ENCODE peak calls at places on chromosomes 11 and 22, in four cellular contexts. I is K562, X is WTC11, K is HepG2. A is an unnamed sample.

GRCh38 chr22:48258108-48258705 is 1495.8 kb downstream of the TBC1D22A start:
- DNase-seq in K (no peak), I (no peak), X (no peak), A (no peak)

GRCh38 chr11:84853841-84854497 is 773.2 kb downstream of the DLG2 start:
- DNase-seq in I (no peak), X (no peak), K (no peak), A (no peak)

GRCh38 chr11:128532016-128532570 is 55.3 kb downstream of the ETS1 start:
- DNase-seq in X (no peak), K (no peak), I (no peak), A (no peak)

GRCh38 chr11:129237880-129238638 is 45.9 kb upstream of the ARHGAP32 start:
- DNase-seq in I (no peak), K (no peak), X (no peak), A (no peak)

GRCh38 chr11:64224151-64224890 is 1.7 kb downstream of the TRPT1 start:
- DNase-seq in K (no peak), X (no peak), I (no peak), A (no peak)

GRCh38 chr11:112012877-112013276 is 12.3 kb upstream of the DLAT start:
- DNase-seq in I (no peak), X (no peak), K (peak), A (no peak)

GRCh38 chr11:94767292-94767690 is 865 bp upstream of the AMOTL1 start:
- DNase-seq in I (no peak), X (no peak), K (no peak), A (no peak)

GRCh38 chr11:77661670-77662069 is 24.1 kb upstream of the CLNS1A start:
- DNase-seq in K (no peak), X (no peak), I (no peak), A (no peak)

GRCh38 chr22:27377901-27378300 is 423.7 kb downstream of the MN1 start:
- DNase-seq in K (no peak), X (no peak), I (no peak), A (no peak)

GRCh38 chr11:121615506-121615905 is 162.7 kb upstream of the SORL1-AS1 start:
- DNase-seq in K (no peak), I (no peak), X (no peak), A (no peak)

GRCh38 chr11:65606876-65607613 is 7.0 kb downstream of the MAP3K11 start:
- DNase-seq in I (peak), X (peak), K (no peak), A (no peak)

GRCh38 chr11:27100534-27100933 is 59.9 kb downstream of the BBOX1 start:
- DNase-seq in K (no peak), X (no peak), I (no peak), A (no peak)

GRCh38 chr11:41053894-41054293 is 405.6 kb downstream of the LRRC4C start:
- DNase-seq in K (no peak), X (no peak), I (no peak), A (no peak)

GRCh38 chr11:115580927-115581680 is 76.9 kb upstream of the CADM1 start:
- DNase-seq in I (no peak), K (no peak), X (no peak), A (no peak)

GRCh38 chr11:44537679-44538078 is 27.8 kb upstream of the CD82 start:
- DNase-seq in I (peak), K (no peak), X (no peak), A (no peak)

GRCh38 chr22:37517826-37518450 is 1.3 kb downstream of the CARD10 start:
- DNase-seq in X (no peak), I (no peak), K (no peak), A (no peak)

GRCh38 chr22:37459211-37459610 is 27.0 kb downstream of the MFNG start:
- DNase-seq in X (no peak), K (no peak), I (no peak), A (no peak)

GRCh38 chr11:70410276-70410675 is 11.9 kb downstream of the CTTN start:
- DNase-seq in I (no peak), X (no peak), K (no peak), A (no peak)

GRCh38 chr11:119671048-119671447 is 58.0 kb downstream of the NECTIN1 start:
- DNase-seq in K (no peak), I (no peak), X (no peak), A (no peak)

GRCh38 chr22:50169181-50169759 is 1.3 kb upstream of the PANX2 start:
- DNase-seq in X (no peak), I (no peak), K (no peak), A (no peak)

GRCh38 chr11:29996016-29996415 is 20.8 kb downstream of the KCNA4 start:
- DNase-seq in K (no peak), X (no peak), I (no peak), A (no peak)

GRCh38 chr11:34512810-34513673 is 552 bp downstream of the ELF5 start:
- DNase-seq in K (peak), I (peak), X (peak), A (peak)

GRCh38 chr11:65856689-65857499 is 1.1 kb downstream of the CFL1 start:
- DNase-seq in K (peak), X (peak), I (peak), A (no peak)

GRCh38 chr11:45647786-45648185 is 17.6 kb downstream of the CHST1 start:
- DNase-seq in K (no peak), I (no peak), X (no peak), A (no peak)

GRCh38 chr11:57214494-57214893 is 22.6 kb downstream of the APLNR start:
- DNase-seq in K (no peak), I (no peak), X (no peak), A (no peak)

GRCh38 chr22:50531546-50532352 is 1.9 kb upstream of the TYMP start:
- DNase-seq in X (peak), K (no peak), I (no peak), A (no peak)

GRCh38 chr11:118924591-118925585 is 838 bp downstream of the BCL9L start:
- DNase-seq in K (no peak), X (peak), I (peak), A (no peak)

GRCh38 chr11:114274637-114275036 is 21.6 kb upstream of the NNMT start:
- DNase-seq in K (no peak), X (no peak), I (no peak), A (no peak)

GRCh38 chr11:114273890-114274635 is 22.1 kb upstream of the NNMT start:
- DNase-seq in K (no peak), X (no peak), I (peak), A (no peak)

GRCh38 chr11:114271316-114271715 is 24.9 kb upstream of the NNMT start:
- DNase-seq in K (no peak), I (no peak), X (no peak), A (no peak)

GRCh38 chr11:114272311-114272710 is 23.9 kb upstream of the NNMT start:
- DNase-seq in I (no peak), K (no peak), X (no peak), A (no peak)

GRCh38 chr11:114273071-114273470 is 23.1 kb upstream of the NNMT start:
- DNase-seq in K (no peak), X (no peak), I (no peak), A (no peak)
- TF ChIP-seq CBFB in K (no peak), X (no peak), I (no peak), A (no peak)

GRCh38 chr22:39292561-39293074 is 26.8 kb downstream of the RPL3 start:
- DNase-seq in K (peak), X (peak), I (peak), A (no peak)
- TF ChIP-seq CBFB in K (no peak), X (no peak), I (no peak), A (no peak)

GRCh38 chr11:13694115-13694514 is 25.6 kb downstream of the FAR1 start:
- DNase-seq in X (no peak), I (no peak), K (no peak), A (no peak)
- TF ChIP-seq CBFB in X (no peak), I (no peak), K (no peak), A (no peak)

GRCh38 chr22:46112405-46112804 is 37.9 kb upstream of the PPARA start:
- DNase-seq in K (no peak), I (no peak), X (no peak), A (no peak)

GRCh38 chr22:46113110-46113909 is 37.0 kb upstream of the PPARA start:
- DNase-seq in X (no peak), I (no peak), K (no peak), A (no peak)

GRCh38 chr22:46115388-46115678 is 35.0 kb upstream of the PPARA start:
- DNase-seq in K (no peak), I (no peak), X (no peak), A (no peak)

GRCh38 chr22:46114518-46115387 is 35.6 kb upstream of the PPARA start:
- DNase-seq in K (no peak), I (no peak), X (no peak), A (no peak)

DNA sequence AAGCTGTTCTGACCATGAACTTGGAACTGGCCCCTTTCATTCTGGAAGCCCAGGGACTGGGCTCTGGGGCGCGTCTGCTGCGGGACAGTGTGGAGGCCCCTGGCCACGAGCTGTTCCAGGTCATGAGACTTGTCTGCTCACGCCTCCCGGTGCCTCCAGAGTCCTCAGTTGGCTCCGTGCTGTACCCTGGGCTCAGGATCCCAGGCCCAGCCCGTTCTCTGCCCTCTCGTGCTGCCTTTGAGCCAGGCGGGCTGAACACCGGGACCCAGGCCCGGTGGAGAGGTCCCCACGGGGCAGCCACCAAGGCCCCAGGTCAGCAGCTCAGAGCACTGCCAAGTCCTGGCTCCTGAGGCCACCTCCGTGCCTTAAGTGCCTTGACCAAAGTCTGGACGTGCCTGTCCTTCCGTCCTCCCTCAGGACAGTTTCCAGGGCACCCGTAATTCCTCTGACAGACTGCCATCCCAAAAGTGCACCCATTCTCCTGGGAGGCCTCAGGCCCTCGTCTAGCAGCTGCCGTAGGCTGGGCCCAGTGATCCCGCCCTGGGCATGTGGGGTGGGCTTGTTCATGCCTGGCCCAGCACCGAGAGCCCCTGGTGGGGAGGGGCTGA is 36.3 kb upstream of the PPARA start:
- DNase-seq in X (no peak), K (no peak), I (no peak), A (no peak)
- TF ChIP-seq CBFB in X (no peak), K (no peak), I (no peak), A (no peak)

GRCh38 chr11:104225047-104225446 is 61.1 kb upstream of the PDGFD start:
- DNase-seq in X (no peak), K (no peak), I (no peak), A (no peak)

GRCh38 chr11:104214517-104214916 is 50.6 kb upstream of the PDGFD start:
- DNase-seq in K (no peak), X (no peak), I (no peak), A (no peak)

GRCh38 chr11:104221455-104221854 is 57.5 kb upstream of the PDGFD start:
- DNase-seq in I (no peak), K (no peak), X (no peak), A (no peak)

GRCh38 chr11:104222464-104222863 is 58.5 kb upstream of the PDGFD start:
- DNase-seq in K (no peak), I (no peak), X (no peak), A (no peak)

GRCh38 chr11:104219081-104219480 is 55.1 kb upstream of the PDGFD start:
- DNase-seq in X (no peak), I (no peak), K (no peak), A (no peak)
- TF ChIP-seq CBFB in X (no peak), I (no peak), K (no peak), A (no peak)

GRCh38 chr11:61080986-61081590 is 21.2 kb upstream of the CD5 start:
- DNase-seq in I (no peak), K (no peak), X (no peak), A (no peak)

GRCh38 chr11:61082161-61082870 is 20.0 kb upstream of the CD5 start:
- DNase-seq in K (no peak), I (no peak), X (no peak), A (no peak)

GRCh38 chr11:61080526-61080925 is 21.8 kb upstream of the CD5 start:
- DNase-seq in K (no peak), I (no peak), X (no peak), A (no peak)

GRCh38 chr11:61077936-61078335 is 24.4 kb upstream of the CD5 start:
- DNase-seq in K (no peak), I (no peak), X (no peak), A (no peak)

DNA sequence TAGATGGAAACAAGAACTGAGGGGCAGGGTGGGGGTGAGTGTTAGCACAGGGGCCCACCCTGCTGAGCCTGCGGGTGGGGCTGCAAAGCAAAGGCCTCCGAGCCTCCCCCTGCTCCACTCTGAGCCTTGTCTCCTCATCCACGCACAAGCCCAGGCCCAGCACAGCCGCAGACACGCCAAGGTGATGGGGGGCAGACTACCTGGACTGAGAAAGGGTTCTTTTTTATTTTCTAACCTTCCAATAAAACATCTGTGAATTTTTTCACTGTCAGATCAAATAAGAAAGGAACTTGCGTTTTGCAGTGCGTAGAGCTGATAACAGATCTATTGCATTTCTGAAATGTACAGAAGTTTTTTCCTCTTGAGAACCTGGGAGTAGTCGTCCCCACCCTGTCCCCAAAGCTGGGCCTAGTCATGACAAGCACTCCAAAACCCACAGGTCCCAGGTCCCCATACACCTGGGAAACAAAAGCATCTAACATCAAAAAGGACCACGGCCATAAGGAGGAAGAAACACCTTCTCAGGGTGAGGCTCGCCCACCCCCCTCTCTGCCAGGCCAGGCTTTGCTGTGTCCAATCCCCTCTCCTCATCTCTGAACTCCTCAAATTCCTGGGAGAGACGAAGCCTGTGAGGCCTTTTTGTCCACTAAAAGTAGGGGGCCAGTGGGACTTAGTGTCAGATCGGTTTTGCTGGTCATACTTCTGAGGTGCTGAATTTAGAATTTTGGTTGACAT is 22.7 kb upstream of the CD5 start:
- DNase-seq in K (no peak), I (no peak), X (no peak), A (no peak)
- TF ChIP-seq CBFB in K (no peak), I (no peak), X (no peak), A (no peak)

GRCh38 chr11:1546536-1547466 is 25.3 kb downstream of the DUSP8 start:
- DNase-seq in K (no peak), X (peak), I (peak), A (no peak)
- TF ChIP-seq CBFB in K (no peak), X (no peak), I (no peak), A (no peak)

DNA sequence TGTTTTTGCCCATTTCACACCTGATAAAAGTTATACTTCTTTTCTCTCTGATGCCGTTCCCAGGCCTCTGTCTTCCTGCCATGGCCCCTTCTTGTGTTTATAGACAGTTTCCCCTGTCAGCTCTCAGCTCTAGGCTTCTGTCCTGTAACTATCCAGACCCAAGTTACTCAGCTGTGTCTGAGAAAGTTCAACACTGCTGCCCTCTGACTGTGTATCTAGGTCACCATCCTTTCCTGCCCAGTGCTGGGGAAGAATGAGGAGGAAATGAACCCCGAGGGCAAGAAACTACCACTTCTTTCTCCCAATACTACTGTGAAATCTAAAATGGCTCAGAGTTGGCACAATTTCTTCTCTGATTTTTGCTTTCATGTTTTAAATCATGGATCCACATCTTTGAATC is 29.6 kb downstream of the SNX19 start:
- DNase-seq in I (no peak), K (no peak), X (no peak), A (no peak)
- TF ChIP-seq CBFB in I (no peak), K (no peak), X (no peak), A (no peak)

DNA sequence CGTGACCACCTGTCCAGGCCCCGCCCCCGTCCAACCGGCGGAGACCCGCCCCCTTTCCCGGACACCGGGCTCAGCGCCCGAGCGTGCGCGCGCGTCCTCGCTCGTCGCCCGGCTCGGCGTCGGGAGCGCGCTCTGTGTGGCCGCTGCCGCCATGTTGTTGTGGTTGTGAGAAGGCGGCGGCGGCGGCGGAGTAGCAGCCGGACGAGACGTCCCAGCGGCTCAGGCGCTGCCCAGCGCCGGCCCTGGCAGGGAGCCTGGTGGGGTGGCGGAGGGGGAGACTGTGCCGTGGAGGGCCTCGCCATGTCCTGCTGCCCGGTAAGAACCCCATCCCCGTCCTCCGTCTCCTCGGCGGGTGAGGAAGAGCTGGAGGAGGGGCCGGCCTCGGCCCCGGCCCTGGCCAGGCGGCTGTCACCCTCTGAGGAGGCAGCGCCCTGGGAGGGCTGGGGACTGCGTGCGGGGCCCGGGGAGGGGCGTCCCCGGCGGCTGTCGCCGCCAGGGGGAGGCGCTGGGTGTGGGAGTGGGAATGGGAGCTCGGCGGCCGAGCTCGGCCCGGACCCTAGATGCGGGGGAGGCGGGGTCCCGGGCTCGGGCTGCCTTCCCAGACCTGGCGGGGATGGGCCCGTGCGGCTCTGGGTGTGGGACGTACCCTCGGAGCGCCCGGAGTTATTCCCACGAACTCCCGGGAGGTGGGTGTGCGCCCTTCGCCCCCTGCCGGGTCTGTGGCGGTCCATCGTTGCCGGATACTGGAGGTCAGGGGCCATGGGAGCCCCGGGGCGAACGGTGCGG is at the start of gene MTMR3:
- DNase-seq in I (peak), K (peak), X (peak), A (peak)
- TF ChIP-seq CBFB in I (no peak), K (peak), X (no peak), A (peak)

GRCh38 chr11:48105096-48105990 is 111.3 kb upstream of the OR4B1 start:
- DNase-seq in I (no peak), X (no peak), K (no peak), A (no peak)
- TF ChIP-seq CBFB in I (no peak), X (no peak), K (no peak), A (no peak)